ENCODE peak calls at places on chromosomes 7 and 10, in eight cellular contexts. V is astrocyte of the cerebellum; Y is fibroblast of lung; N is ascending aorta; P is astrocyte of the spinal cord; W is CD8-positive, alpha-beta T cell; H is pancreas; B is heart right ventricle. E is an unnamed sample.
A peak's percentile ranks its signal among the peaks of the same experiment; 100 is the strongest.

GRCh38 chr10:60430836-60431597 is 41.3 kb upstream of the ANK3 start:
- DNase-seq in B (no peak), W (no peak), V (no peak), P (no peak), Y (peak; percentile 50), N (no peak), H (no peak), E (no peak)

GRCh38 chr10:61744469-61744868 is 81.7 kb downstream of the CABCOCO1 start:
- DNase-seq in H (no peak), P (no peak), B (no peak), Y (no peak), W (no peak), V (no peak), N (no peak), E (no peak)

GRCh38 chr10:71394926-71395562 is 1.7 kb upstream of the CDH23 start:
- DNase-seq in N (no peak), B (no peak), Y (no peak), H (no peak), P (no peak), V (no peak), W (no peak), E (no peak)

GRCh38 chr7:14690075-14690474 is 212.5 kb downstream of the DGKB start:
- DNase-seq in B (no peak), V (no peak), H (no peak), P (no peak), W (no peak), N (no peak), Y (no peak), E (no peak)

GRCh38 chr10:132974249-132974796 is 32.0 kb upstream of the CFAP46 start:
- DNase-seq in W (no peak), N (no peak), H (no peak), B (no peak), V (no peak), P (no peak), Y (no peak), E (no peak)

GRCh38 chr7:133344275-133344674 is 91.4 kb downstream of the EXOC4 start:
- DNase-seq in N (no peak), P (peak; percentile 6), W (no peak), H (no peak), Y (peak; percentile 43), B (no peak), V (peak; percentile 19), E (peak; percentile 25)

GRCh38 chr7:46156835-46157234 is 235.8 kb upstream of the IGFBP3 start:
- DNase-seq in B (no peak), V (no peak), H (no peak), Y (no peak), W (no peak), P (no peak), N (no peak), E (no peak)

GRCh38 chr7:73833251-73833919 is 2.6 kb downstream of the CLDN4 start:
- DNase-seq in Y (no peak), W (no peak), B (no peak), V (no peak), P (no peak), N (no peak), H (peak; percentile 83), E (no peak)

GRCh38 chr7:128108641-128109423 is 77.6 kb upstream of the LRRC4 start:
- DNase-seq in V (no peak), H (no peak), B (no peak), N (no peak), W (no peak), Y (no peak), P (no peak), E (no peak)

GRCh38 chr7:130242198-130243014 is 24.3 kb upstream of the CPA2 start:
- DNase-seq in B (peak; percentile 63), N (no peak), H (peak; percentile 81), Y (peak; percentile 46), W (peak; percentile 21), V (no peak), P (peak; percentile 48), E (peak; percentile 33)

GRCh38 chr7:133753513-133753912 is 373.6 kb upstream of the LRGUK start:
- DNase-seq in N (no peak), P (no peak), V (no peak), H (no peak), Y (no peak), W (no peak), B (no peak), E (no peak)

GRCh38 chr10:128209862-128210214 is 83.6 kb upstream of the MKI67 start:
- DNase-seq in V (no peak), N (no peak), P (no peak), W (no peak), B (no peak), H (no peak), Y (no peak), E (no peak)

GRCh38 chr10:13893926-13894325 is 307.2 kb downstream of the PRPF18 start:
- DNase-seq in N (no peak), Y (no peak), H (no peak), W (no peak), B (no peak), P (no peak), V (no peak), E (no peak)
- TF ChIP-seq CTCF in N (no peak), Y (no peak), H (no peak), W (no peak), B (no peak), P (no peak), V (no peak), E (no peak)

DNA sequence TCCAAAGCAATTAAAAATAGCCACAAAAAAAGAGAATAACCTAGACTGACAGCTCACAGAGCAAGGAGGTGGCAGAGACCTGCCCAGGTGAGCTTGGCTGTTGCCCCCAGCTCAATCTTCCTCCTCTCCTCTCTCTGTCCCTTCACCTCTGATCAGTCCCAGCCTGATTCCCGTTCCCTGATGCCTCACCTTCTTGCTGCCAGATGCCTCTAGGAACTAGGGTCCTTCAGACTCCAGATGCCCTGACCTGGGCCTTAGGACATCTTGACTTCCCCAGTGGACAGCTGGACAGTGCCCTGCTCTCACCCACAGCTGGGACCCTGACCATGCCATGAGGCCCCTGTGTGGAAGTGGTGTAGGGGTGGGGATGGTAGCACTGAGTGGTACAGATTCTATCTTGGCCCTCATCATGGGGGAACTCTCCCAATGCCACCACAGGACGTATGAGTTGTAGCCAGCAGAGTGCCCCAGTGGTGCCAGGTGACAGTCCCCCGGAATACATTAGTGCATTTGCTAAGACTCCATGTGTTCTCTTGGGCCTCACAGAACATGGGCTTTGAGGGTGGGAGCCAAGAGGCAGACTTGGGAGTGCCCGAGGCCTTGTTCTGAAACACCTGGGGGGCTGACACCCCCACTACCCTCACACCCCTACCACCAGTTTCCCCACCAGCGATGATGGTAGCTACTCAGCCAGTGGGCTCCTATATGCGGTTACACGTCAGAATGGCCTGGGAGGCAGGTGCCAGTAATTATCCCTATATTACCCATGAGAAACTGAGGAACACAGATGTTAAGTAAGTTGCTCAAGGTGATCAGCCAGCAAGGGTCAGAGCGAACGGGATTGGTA is 2.0 kb downstream of the DEPP1 start:
- DNase-seq in V (no peak), W (no peak), N (no peak), P (no peak), Y (no peak), H (no peak), B (no peak), E (no peak)
- H3K4me3 ChIP-seq in V (no peak overlapping the region), W (no peak overlapping the region), N (peak overlapping the region; percentile 71), P (no peak overlapping the region), Y (peak overlapping the region; percentile 85), H (peak overlapping the region; percentile 71), B (peak overlapping the region; percentile 75), E (peak overlapping the region; percentile 79)

GRCh38 chr7:40866601-40867000 is 731.8 kb downstream of the SUGCT start:
- DNase-seq in B (no peak), Y (peak; percentile 35), V (no peak), N (no peak), P (peak; percentile 45), W (no peak), H (no peak), E (peak; percentile 44)
- TF ChIP-seq CTCF in B (no peak), Y (no peak), V (peak; percentile 46), N (no peak), P (peak; percentile 34), W (no peak), H (no peak), E (peak; percentile 39)

DNA sequence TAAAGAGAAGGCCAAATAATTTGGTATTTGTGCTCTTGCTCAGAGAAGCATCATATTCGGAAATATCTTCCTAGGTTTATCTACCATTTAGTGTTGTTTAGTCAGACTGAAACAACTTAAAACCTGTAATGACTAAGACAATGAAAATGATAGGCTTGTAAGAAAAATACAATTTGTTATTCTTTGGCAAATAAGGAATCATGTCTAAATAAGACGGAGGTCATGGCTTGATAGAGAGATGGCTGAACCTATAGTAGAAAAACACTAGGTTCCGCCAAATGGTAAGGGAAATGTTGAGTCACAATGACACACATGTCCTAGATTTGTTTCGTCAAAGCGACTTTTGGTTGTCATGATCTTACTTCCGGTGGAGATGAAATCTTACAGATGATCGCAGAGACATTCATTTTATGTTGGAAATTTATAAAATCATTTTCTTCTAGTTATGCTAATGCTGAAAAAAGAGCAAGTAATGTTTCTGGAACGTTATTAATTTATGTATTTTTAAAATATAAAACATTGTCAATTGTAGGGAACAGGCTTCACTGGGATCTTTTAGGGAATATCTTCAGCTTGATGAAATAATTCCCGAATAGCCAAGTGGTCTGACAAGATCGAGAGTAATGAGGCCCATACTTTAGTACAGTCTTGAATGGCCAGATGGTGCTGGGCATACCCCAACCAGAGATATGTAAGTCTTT is 1.0 kb downstream of the SRGN start:
- DNase-seq in P (peak; percentile 53), N (no peak), Y (peak; percentile 72), H (no peak), B (no peak), V (no peak), W (no peak), E (no peak)
- H3K4me3 ChIP-seq in P (peak overlapping the region; percentile 54), N (peak overlapping the region; percentile 46), Y (peak overlapping the region; percentile 54), H (no peak overlapping the region), B (peak overlapping the region; percentile 55), V (no peak overlapping the region), W (peak overlapping the region; percentile 89), E (no peak overlapping the region)

GRCh38 chr7:20594023-20594422 is 21.4 kb upstream of the ABCB5 start:
- DNase-seq in V (no peak), B (no peak), Y (no peak), P (no peak), N (no peak), W (no peak), H (no peak), E (no peak)
- TF ChIP-seq CTCF in V (no peak), B (no peak), Y (no peak), P (no peak), N (no peak), W (no peak), H (no peak), E (no peak)

GRCh38 chr7:64544010-64544409 is 18.9 kb downstream of the ZNF680 start:
- DNase-seq in P (no peak), N (no peak), H (no peak), V (no peak), W (no peak), Y (no peak), B (no peak), E (no peak)

GRCh38 chr7:64541438-64542359 is 21.2 kb downstream of the ZNF680 start:
- DNase-seq in N (no peak), V (peak; percentile 37), P (peak; percentile 85), B (no peak), Y (peak; percentile 66), W (no peak), H (no peak), E (peak; percentile 66)
- H3K4me3 ChIP-seq in N (no peak overlapping the region), V (no peak overlapping the region), P (no peak overlapping the region), B (no peak overlapping the region), Y (no peak overlapping the region), W (no peak overlapping the region), H (no peak overlapping the region), E (no peak overlapping the region)

GRCh38 chr10:57806675-57807074 is 461.0 kb downstream of the IPMK start:
- DNase-seq in W (no peak), P (no peak), H (no peak), N (no peak), V (no peak), Y (no peak), B (no peak), E (no peak)
- TF ChIP-seq CTCF in W (no peak), P (no peak), H (no peak), N (no peak), V (no peak), Y (no peak), B (no peak), E (no peak)